ENCODE peak calls at places on chromosomes 12 and 14, in five cellular contexts. M is NCI-H1092 treated with DMSO at 0.1 percent for 48 hours; Y is breast epithelium; J is activated T-cell treated with anti-CD3 and anti-CD28 coated beads for 1 hour; I is CD8-positive, alpha-beta T cell. Z is an unnamed sample.

GRCh38 chr12:73863541-73863940 is 674.1 kb upstream of the ATXN7L3B start:
- DNase-seq in M (no peak), Y (no peak), J (no peak), I (no peak), Z (no peak)

GRCh38 chr12:52358575-52359350 is 8.5 kb downstream of the KRT85 start:
- DNase-seq in M (no peak), Y (peak), J (no peak), I (peak), Z (no peak)

GRCh38 chr14:103155013-103155412 is 31.8 kb downstream of the TNFAIP2 start:
- DNase-seq in M (no peak), Y (no peak), J (no peak), I (no peak), Z (peak)

GRCh38 chr14:65361920-65362319 is 50.6 kb upstream of the FUT8 start:
- DNase-seq in M (no peak), Y (no peak), J (no peak), I (no peak), Z (no peak)

GRCh38 chr14:79971330-79971729 is 240.0 kb downstream of the DIO2 start:
- DNase-seq in M (no peak), Y (no peak), J (no peak), I (no peak), Z (no peak)

GRCh38 chr14:22812744-22813143 is 2.5 kb downstream of the SLC7A7 start:
- DNase-seq in M (no peak), Y (no peak), J (no peak), I (no peak), Z (no peak)

GRCh38 chr14:96040836-96041371 is 1.7 kb downstream of the C14orf132 start:
- DNase-seq in M (no peak), Y (no peak), J (no peak), I (no peak), Z (no peak)

GRCh38 chr14:103188691-103189480 is 65.6 kb downstream of the TNFAIP2 start:
- DNase-seq in M (no peak), Y (no peak), J (peak), I (peak), Z (no peak)

GRCh38 chr14:90168425-90169105 is 87.8 kb upstream of the PSMC1 start:
- DNase-seq in M (no peak), Y (no peak), J (no peak), I (no peak), Z (no peak)

GRCh38 chr14:100345711-100346110 is 22.6 kb downstream of the SLC25A47 start:
- DNase-seq in M (no peak), Y (no peak), J (no peak), I (no peak), Z (no peak)

GRCh38 chr14:95559203-95559602 is 24.4 kb downstream of the GLRX5 start:
- DNase-seq in M (no peak), Y (no peak), J (no peak), I (no peak), Z (no peak)

GRCh38 chr14:99509871-99510555 is 28.8 kb downstream of the CCNK start:
- DNase-seq in M (no peak), Y (no peak), J (no peak), I (no peak), Z (no peak)

GRCh38 chr12:100919116-100919515 is 124.5 kb downstream of the ANO4 start:
- DNase-seq in M (no peak), Y (no peak), J (no peak), I (no peak), Z (no peak)

GRCh38 chr12:43028826-43029225 is 439.3 kb upstream of the PRICKLE1 start:
- DNase-seq in M (no peak), Y (no peak), J (no peak), I (no peak), Z (no peak)

GRCh38 chr12:121804417-121805111 is 755 bp downstream of the SETD1B start:
- DNase-seq in M (peak), Y (no peak), J (peak), I (peak), Z (peak)

GRCh38 chr14:73764881-73765280 is 50.7 kb upstream of the PNMA1 start:
- DNase-seq in M (no peak), Y (no peak), J (no peak), I (no peak), Z (peak)

GRCh38 chr14:68661226-68662225 is 131.3 kb downstream of the ZFP36L1 start:
- DNase-seq in M (no peak), Y (no peak), J (no peak), I (no peak), Z (no peak)

GRCh38 chr12:124254126-124254525 is 40.8 kb upstream of the RFLNA start:
- DNase-seq in M (no peak), Y (no peak), J (no peak), I (no peak), Z (no peak)

GRCh38 chr14:75274899-75275569 is 3.6 kb upstream of the FOS start:
- DNase-seq in M (no peak), Y (no peak), J (no peak), I (peak), Z (no peak)

GRCh38 chr12:95808146-95808545 is 17.6 kb upstream of the NTN4 start:
- DNase-seq in M (no peak), Y (no peak), J (no peak), I (no peak), Z (no peak)

GRCh38 chr12:88549929-88550328 is 30.3 kb downstream of the KITLG start:
- DNase-seq in M (no peak), Y (no peak), J (no peak), I (no peak), Z (no peak)

GRCh38 chr12:45381351-45381750 is 165.5 kb downstream of the ANO6 start:
- DNase-seq in M (no peak), Y (no peak), J (no peak), I (no peak), Z (no peak)

GRCh38 chr12:6919588-6919987 is 5.2 kb downstream of the ENO2 start:
- DNase-seq in M (no peak), Y (no peak), J (no peak), I (peak), Z (no peak)

GRCh38 chr14:60206837-60207533 is 41.8 kb upstream of the DHRS7 start:
- DNase-seq in M (no peak), Y (no peak), J (no peak), I (no peak), Z (no peak)